ENCODE peak calls at places on chromosomes 16 and 17, in seven cellular contexts. E is PC-3, O is sigmoid colon, P is thoracic aorta, W is transverse colon, S is GM20000, R is A549. I is an unnamed sample.

GRCh38 chr16:53156516-53156915 is 101.7 kb downstream of the CHD9 start:
- DNase-seq in O (no peak), E (no peak), W (no peak), S (no peak), R (no peak), P (no peak), I (peak; percentile 27)

GRCh38 chr16:73228649-73229048 is 180.7 kb upstream of the ZFHX3 start:
- DNase-seq in O (peak; percentile 68), E (no peak), W (no peak), R (no peak), P (no peak), S (no peak), I (peak; percentile 83)

GRCh38 chr17:11981862-11982261 is 15.4 kb downstream of the ZNF18 start:
- DNase-seq in E (no peak), R (no peak), S (no peak), W (no peak), O (no peak), P (no peak), I (peak; percentile 1)

GRCh38 chr17:7836596-7837374 is 2.8 kb downstream of the KDM6B start:
- DNase-seq in R (peak; percentile 98), P (peak; percentile 74), O (peak; percentile 96), S (peak; percentile 54), E (peak; percentile 83), W (peak; percentile 98), I (peak; percentile 95)

GRCh38 chr17:73420897-73421296 is 109.1 kb upstream of the CDC42EP4 start:
- DNase-seq in W (no peak), P (no peak), E (peak; percentile 99), O (peak; percentile 28), S (no peak), R (peak; percentile 65), I (peak; percentile 56)

GRCh38 chr16:29738514-29738913 is 7.3 kb downstream of the C16orf54 start:
- DNase-seq in S (peak; percentile 78), P (no peak), R (no peak), E (no peak), O (no peak), W (peak; percentile 44), I (no peak)

GRCh38 chr17:335691-336090 is 16.9 kb downstream of the RPH3AL start:
- DNase-seq in W (no peak), O (peak; percentile 60), S (no peak), R (no peak), E (no peak), P (no peak), I (no peak)

GRCh38 chr16:5875416-5875815 is 777.8 kb upstream of the EEF2KMT start:
- DNase-seq in E (peak; percentile 4), O (no peak), W (no peak), P (no peak), R (no peak), S (no peak), I (no peak)

GRCh38 chr17:40936437-40936971 is 942 bp downstream of the KRT23 start:
- DNase-seq in S (no peak), R (no peak), P (no peak), E (no peak), O (no peak), W (peak; percentile 33), I (no peak)

GRCh38 chr17:79082311-79083190 is 7.9 kb downstream of the ENGASE start:
- DNase-seq in S (peak; percentile 83), P (no peak), E (peak; percentile 73), O (no peak), W (peak; percentile 55), R (peak; percentile 57), I (peak; percentile 45)

GRCh38 chr16:6146874-6147425 is 1049.4 kb upstream of the EEF2KMT start:
- DNase-seq in S (no peak), O (no peak), W (no peak), R (no peak), E (no peak), P (no peak), I (no peak)

GRCh38 chr17:76727745-76728456 is 1.3 kb downstream of the METTL23 start:
- DNase-seq in W (peak; percentile 28), R (no peak), P (no peak), O (peak; percentile 66), E (no peak), S (no peak), I (no peak)

GRCh38 chr17:75228847-75229246 is 23.4 kb downstream of the NUP85 start:
- DNase-seq in O (no peak), E (no peak), W (no peak), P (no peak), R (no peak), S (no peak), I (no peak)

GRCh38 chr16:72908362-72908838 is 139.5 kb downstream of the ZFHX3 start:
- DNase-seq in O (no peak), R (no peak), S (no peak), W (no peak), P (no peak), E (peak; percentile 53), I (no peak)

GRCh38 chr17:32124985-32125847 is 17.1 kb upstream of the RHOT1 start:
- DNase-seq in E (no peak), P (no peak), W (no peak), R (peak; percentile 57), O (no peak), S (no peak), I (no peak)

GRCh38 chr17:2710804-2711607 is 558 bp downstream of the CLUH start:
- DNase-seq in O (peak; percentile 71), R (no peak), S (no peak), W (peak; percentile 41), E (peak; percentile 3), P (no peak), I (peak; percentile 18)

GRCh38 chr17:15270628-15271381 is 5.7 kb upstream of the PMP22 start:
- DNase-seq in R (no peak), O (no peak), S (no peak), P (no peak), E (no peak), W (no peak), I (no peak)

GRCh38 chr16:88534731-88535141 is 35.5 kb upstream of the ZC3H18 start:
- DNase-seq in E (peak; percentile 19), W (peak; percentile 65), O (no peak), P (no peak), S (peak; percentile 82), R (peak; percentile 69), I (peak; percentile 67)

GRCh38 chr16:1309888-1310831 is 724 bp downstream of the UBE2I start:
- DNase-seq in E (no peak), W (peak; percentile 65), O (peak; percentile 89), P (no peak), R (no peak), S (peak; percentile 66), I (peak; percentile 57)

GRCh38 chr16:85454171-85454883 is 158.8 kb upstream of the GSE1 start:
- DNase-seq in W (no peak), P (no peak), O (no peak), R (no peak), S (no peak), E (no peak), I (no peak)

GRCh38 chr16:66484453-66485213 is 57.5 kb downstream of the BEAN1 start:
- DNase-seq in O (no peak), S (no peak), W (no peak), P (no peak), E (no peak), R (peak; percentile 19), I (no peak)

GRCh38 chr17:65202833-65203571 is 65.8 kb downstream of the RGS9 start:
- DNase-seq in E (no peak), P (no peak), W (no peak), O (no peak), R (no peak), S (no peak), I (no peak)

GRCh38 chr17:72726936-72727335 is 365.6 kb downstream of the SLC39A11 start:
- DNase-seq in W (peak; percentile 11), R (no peak), S (peak; percentile 78), E (peak; percentile 69), O (no peak), P (no peak), I (peak; percentile 48)

GRCh38 chr17:58326609-58327341 is 1.8 kb downstream of the TSPOAP1 start:
- DNase-seq in E (no peak), O (no peak), S (no peak), P (no peak), W (no peak), R (no peak), I (no peak)
- TF ChIP-seq CTCF in E (no peak), O (no peak), S (no peak), P (no peak), W (no peak), R (no peak), I (no peak)

GRCh38 chr17:63937319-63937718 is 5.2 kb upstream of the CD79B start:
- DNase-seq in R (no peak), E (no peak), W (no peak), S (no peak), O (no peak), P (no peak), I (no peak)
- TF ChIP-seq CTCF in R (no peak), E (no peak), W (no peak), S (no peak), O (no peak), P (no peak), I (no peak)

DNA sequence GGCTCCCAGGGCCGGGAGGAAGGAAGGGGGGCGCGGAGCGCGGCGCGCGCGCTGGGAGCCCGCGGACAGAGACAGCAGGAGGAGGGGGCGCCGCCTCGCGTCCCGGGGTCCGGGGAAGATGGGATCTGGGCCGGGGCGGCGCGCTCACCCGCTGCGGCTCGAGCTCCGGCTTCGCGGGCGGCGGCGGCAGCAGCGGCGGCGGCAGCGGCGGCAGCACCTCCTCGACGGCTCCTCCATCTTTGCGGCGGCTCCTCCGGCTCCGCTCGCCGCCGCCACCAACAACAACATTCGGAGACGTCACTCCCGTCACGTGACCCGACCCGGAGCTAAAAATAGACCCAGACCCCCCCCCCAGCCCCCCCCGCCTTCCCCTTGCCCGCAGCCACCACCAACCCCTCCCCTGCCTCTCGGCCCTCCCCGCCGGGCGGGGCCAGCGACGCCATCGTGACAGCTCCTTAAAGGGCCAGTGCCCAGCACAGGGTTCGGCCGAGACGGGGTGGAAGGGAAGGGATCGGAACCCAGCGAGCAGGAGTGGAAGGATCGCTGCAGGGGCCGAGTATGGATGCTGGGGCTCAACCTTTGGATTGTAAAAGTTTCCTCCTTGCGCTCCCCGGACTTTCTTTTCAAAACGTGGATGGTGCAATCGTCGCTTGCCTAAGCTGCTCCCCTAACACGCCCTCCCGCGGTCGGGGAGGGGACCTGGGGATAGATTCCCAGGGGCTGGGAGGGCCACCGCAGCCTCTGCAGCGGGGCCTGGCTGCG is at the start of gene HDAC5:
- DNase-seq in W (peak; percentile 96), O (peak; percentile 98), R (peak; percentile 96), P (peak; percentile 90), E (peak; percentile 97), S (peak; percentile 97), I (peak; percentile 96)
- TF ChIP-seq CTCF in W (peak; percentile 62), O (peak; percentile 49), R (peak; percentile 68), P (peak; percentile 41), E (peak; percentile 77), S (no peak), I (peak; percentile 70)

DNA sequence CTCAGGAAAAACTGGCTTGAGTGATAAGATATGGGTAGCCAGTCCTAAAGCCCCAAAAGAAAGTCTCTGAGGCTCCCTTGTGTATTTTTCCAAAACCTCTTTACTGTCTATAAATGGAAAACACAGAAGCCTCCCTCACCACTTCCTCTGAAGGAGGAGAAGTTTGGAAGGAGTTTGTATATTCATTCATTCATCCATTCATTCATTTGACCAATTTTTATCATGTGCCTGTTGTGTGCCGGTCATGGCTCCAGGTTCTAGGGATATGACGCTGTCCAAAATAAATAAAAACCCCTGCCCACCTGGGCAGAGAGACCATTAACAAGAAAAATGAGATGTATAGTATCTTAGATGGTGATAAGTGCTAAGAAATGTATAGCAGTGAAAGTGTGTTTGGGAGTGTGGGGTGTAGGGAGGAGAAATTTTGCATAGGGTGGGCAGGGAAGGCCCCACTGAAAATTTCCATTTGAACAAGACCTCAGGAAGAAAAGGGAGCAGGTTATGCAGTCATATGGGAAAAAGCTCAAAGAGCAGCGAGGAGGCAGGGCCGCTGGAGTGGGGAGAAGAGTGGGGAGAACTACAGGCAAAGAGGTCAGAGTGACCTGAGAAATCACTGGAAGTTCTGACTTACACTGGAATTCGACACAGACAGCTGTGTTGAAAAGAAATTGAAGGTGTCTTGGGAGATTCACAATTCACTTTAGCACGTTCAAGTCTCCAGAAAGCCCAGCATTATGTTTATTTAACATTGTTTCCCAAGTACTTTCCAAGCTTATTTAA is 6.1 kb upstream of the WIPI1 start:
- DNase-seq in S (no peak), P (no peak), E (no peak), W (no peak), O (no peak), R (no peak), I (no peak)
- TF ChIP-seq CTCF in S (no peak), P (no peak), E (no peak), W (no peak), O (no peak), R (no peak), I (no peak)